ENCODE peak calls at places on chromosome 12, in four cellular contexts. One of them, this sample, is unnamed.

GRCh38 chr12:89481218-89481914 is 43.2 kb downstream of the GALNT4 start:
- DNase-seq in AG09319: no peak
- DNase-seq in right lobe of liver: no peak
- DNase-seq in endothelial cell: no peak
- DNase-seq in this sample: no peak

GRCh38 chr12:49599961-49600360 is 5.5 kb downstream of the FAM186B start:
- DNase-seq in AG09319: no peak
- DNase-seq in right lobe of liver: no peak
- DNase-seq in endothelial cell: no peak
- DNase-seq in this sample: no peak

GRCh38 chr12:63103489-63104131 is 47.4 kb downstream of the AVPR1A start:
- DNase-seq in AG09319: no peak
- DNase-seq in right lobe of liver: no peak
- DNase-seq in endothelial cell: peak
- DNase-seq in this sample: no peak

GRCh38 chr12:92605621-92606170 is 97.1 kb upstream of the PLEKHG7 start:
- DNase-seq in AG09319: no peak
- DNase-seq in right lobe of liver: no peak
- DNase-seq in endothelial cell: no peak
- DNase-seq in this sample: no peak

GRCh38 chr12:71589478-71589881 is 74.2 kb downstream of the ZFC3H1 start:
- DNase-seq in AG09319: no peak
- DNase-seq in right lobe of liver: no peak
- DNase-seq in endothelial cell: no peak
- DNase-seq in this sample: no peak

GRCh38 chr12:50314629-50315312 is 31.5 kb upstream of the LIMA1 start:
- DNase-seq in AG09319: peak
- DNase-seq in right lobe of liver: no peak
- DNase-seq in endothelial cell: peak
- DNase-seq in this sample: no peak

GRCh38 chr12:22916241-22916640 is 291.3 kb downstream of the ETNK1 start:
- DNase-seq in AG09319: no peak
- DNase-seq in right lobe of liver: no peak
- DNase-seq in endothelial cell: no peak
- DNase-seq in this sample: no peak

GRCh38 chr12:102427542-102427923 is 52.8 kb downstream of the IGF1 start:
- DNase-seq in AG09319: no peak
- DNase-seq in right lobe of liver: peak
- DNase-seq in endothelial cell: no peak
- DNase-seq in this sample: no peak

GRCh38 chr12:53974084-53975018 is at the start of gene HOTAIR:
- DNase-seq in AG09319: no peak
- DNase-seq in right lobe of liver: peak
- DNase-seq in endothelial cell: no peak
- DNase-seq in this sample: no peak

GRCh38 chr12:131008461-131009270 is 55.0 kb downstream of the ADGRD1 start:
- DNase-seq in AG09319: no peak
- DNase-seq in right lobe of liver: peak
- DNase-seq in endothelial cell: no peak
- DNase-seq in this sample: no peak

GRCh38 chr12:49546481-49546880 is 7.7 kb downstream of the KCNH3 start:
- DNase-seq in AG09319: no peak
- DNase-seq in right lobe of liver: no peak
- DNase-seq in endothelial cell: no peak
- DNase-seq in this sample: no peak

GRCh38 chr12:124030008-124030407 is 57.0 kb downstream of the ZNF664 start:
- DNase-seq in AG09319: no peak
- DNase-seq in right lobe of liver: no peak
- DNase-seq in endothelial cell: no peak
- DNase-seq in this sample: no peak

GRCh38 chr12:14769462-14769836 is 33.8 kb downstream of the WBP11 start:
- DNase-seq in AG09319: no peak
- DNase-seq in right lobe of liver: peak
- DNase-seq in endothelial cell: peak
- DNase-seq in this sample: no peak

GRCh38 chr12:93373847-93374723 is 3.6 kb upstream of the NUDT4 start:
- DNase-seq in AG09319: no peak
- DNase-seq in right lobe of liver: no peak
- DNase-seq in endothelial cell: no peak
- DNase-seq in this sample: no peak

GRCh38 chr12:79420146-79420618 is 270.6 kb downstream of the PAWR start:
- DNase-seq in AG09319: peak
- DNase-seq in right lobe of liver: no peak
- DNase-seq in endothelial cell: no peak
- DNase-seq in this sample: no peak

GRCh38 chr12:110917961-110918360 is 2.4 kb downstream of the MYL2 start:
- DNase-seq in AG09319: no peak
- DNase-seq in right lobe of liver: no peak
- DNase-seq in endothelial cell: no peak
- DNase-seq in this sample: no peak

GRCh38 chr12:65535951-65536350 is 257.5 kb downstream of the MSRB3 start:
- DNase-seq in AG09319: no peak
- DNase-seq in right lobe of liver: no peak
- DNase-seq in endothelial cell: no peak
- DNase-seq in this sample: no peak

GRCh38 chr12:81170072-81170471 is 92.2 kb downstream of the ACSS3 start:
- DNase-seq in AG09319: no peak
- DNase-seq in right lobe of liver: no peak
- DNase-seq in endothelial cell: no peak
- DNase-seq in this sample: no peak

GRCh38 chr12:4001869-4002268 is 128.7 kb upstream of the PARP11 start:
- DNase-seq in AG09319: no peak
- DNase-seq in right lobe of liver: no peak
- DNase-seq in endothelial cell: no peak
- DNase-seq in this sample: no peak

GRCh38 chr12:109761631-109761950 is 48.0 kb downstream of the FAM222A start:
- DNase-seq in AG09319: no peak
- DNase-seq in right lobe of liver: peak
- DNase-seq in endothelial cell: no peak
- DNase-seq in this sample: no peak

GRCh38 chr12:127245437-127245836 is 1021.5 kb upstream of the TMEM132C start:
- DNase-seq in AG09319: no peak
- DNase-seq in right lobe of liver: no peak
- DNase-seq in endothelial cell: no peak
- DNase-seq in this sample: no peak

GRCh38 chr12:1197264-1198018 is 206.4 kb downstream of the ERC1 start:
- DNase-seq in AG09319: no peak
- DNase-seq in right lobe of liver: no peak
- DNase-seq in endothelial cell: no peak
- DNase-seq in this sample: no peak

GRCh38 chr12:122168492-122168891 is 5.5 kb downstream of the IL31 start:
- DNase-seq in AG09319: no peak
- DNase-seq in right lobe of liver: no peak
- DNase-seq in endothelial cell: no peak
- DNase-seq in this sample: no peak

This sample was measured in activated gamma-delta T cell.